ENCODE peak calls at places on chromosomes 7 and 10, in eight cellular contexts. One of them, this sample, is unnamed.

GRCh38 chr7:87139514-87139913 is 12.7 kb upstream of the DMTF1 start:
- DNase-seq in Caki2: no peak
- DNase-seq in T-helper 22 cell: no peak
- DNase-seq in WTC11: no peak
- DNase-seq in lung microvascular endothelial cell: no peak
- DNase-seq in activated effector memory CD4-positive, alpha-beta T cell treated with Interleukin-2 at 50 U/mL for 16 hours: no peak
- DNase-seq in stimulated activated CD4-positive, alpha-beta T cell treated with anti-CD3 and anti-CD28 coated beads, Interleukin-2, amount 100 ng/mL, for 48 hours: no peak
- DNase-seq in epithelial cell of esophagus: no peak
- DNase-seq in this sample: no peak

GRCh38 chr7:29332027-29332806 is 137.6 kb downstream of the CHN2 start:
- DNase-seq in Caki2: no peak
- DNase-seq in activated effector memory CD4-positive, alpha-beta T cell treated with Interleukin-2 at 50 U/mL for 16 hours: no peak
- DNase-seq in epithelial cell of esophagus: no peak
- DNase-seq in stimulated activated CD4-positive, alpha-beta T cell treated with anti-CD3 and anti-CD28 coated beads, Interleukin-2, amount 100 ng/mL, for 48 hours: no peak
- DNase-seq in T-helper 22 cell: no peak
- DNase-seq in lung microvascular endothelial cell: no peak
- DNase-seq in WTC11: no peak
- DNase-seq in this sample: no peak

GRCh38 chr7:134943785-134944400 is 42.4 kb upstream of the AGBL3 start:
- DNase-seq in lung microvascular endothelial cell: peak
- DNase-seq in stimulated activated CD4-positive, alpha-beta T cell treated with anti-CD3 and anti-CD28 coated beads, Interleukin-2, amount 100 ng/mL, for 48 hours: no peak
- DNase-seq in WTC11: no peak
- DNase-seq in T-helper 22 cell: no peak
- DNase-seq in epithelial cell of esophagus: peak
- DNase-seq in activated effector memory CD4-positive, alpha-beta T cell treated with Interleukin-2 at 50 U/mL for 16 hours: no peak
- DNase-seq in Caki2: peak
- DNase-seq in this sample: no peak

GRCh38 chr10:92965314-92965713 is 95.3 kb upstream of the CYP26C1 start:
- DNase-seq in lung microvascular endothelial cell: peak
- DNase-seq in epithelial cell of esophagus: peak
- DNase-seq in WTC11: no peak
- DNase-seq in T-helper 22 cell: no peak
- DNase-seq in stimulated activated CD4-positive, alpha-beta T cell treated with anti-CD3 and anti-CD28 coated beads, Interleukin-2, amount 100 ng/mL, for 48 hours: peak
- DNase-seq in Caki2: no peak
- DNase-seq in activated effector memory CD4-positive, alpha-beta T cell treated with Interleukin-2 at 50 U/mL for 16 hours: no peak
- DNase-seq in this sample: no peak

GRCh38 chr10:62024026-62024701 is 122.7 kb downstream of the ARID5B start:
- DNase-seq in T-helper 22 cell: no peak
- DNase-seq in WTC11: no peak
- DNase-seq in stimulated activated CD4-positive, alpha-beta T cell treated with anti-CD3 and anti-CD28 coated beads, Interleukin-2, amount 100 ng/mL, for 48 hours: no peak
- DNase-seq in epithelial cell of esophagus: no peak
- DNase-seq in Caki2: no peak
- DNase-seq in lung microvascular endothelial cell: no peak
- DNase-seq in activated effector memory CD4-positive, alpha-beta T cell treated with Interleukin-2 at 50 U/mL for 16 hours: no peak
- DNase-seq in this sample: no peak

GRCh38 chr10:73493781-73494180 is 2.0 kb downstream of the PPP3CB start:
- DNase-seq in lung microvascular endothelial cell: no peak
- DNase-seq in activated effector memory CD4-positive, alpha-beta T cell treated with Interleukin-2 at 50 U/mL for 16 hours: no peak
- DNase-seq in Caki2: peak
- DNase-seq in T-helper 22 cell: no peak
- DNase-seq in epithelial cell of esophagus: peak
- DNase-seq in WTC11: no peak
- DNase-seq in stimulated activated CD4-positive, alpha-beta T cell treated with anti-CD3 and anti-CD28 coated beads, Interleukin-2, amount 100 ng/mL, for 48 hours: no peak
- DNase-seq in this sample: no peak

GRCh38 chr7:8982338-8982994 is 549.1 kb downstream of the NXPH1 start:
- DNase-seq in Caki2: no peak
- DNase-seq in stimulated activated CD4-positive, alpha-beta T cell treated with anti-CD3 and anti-CD28 coated beads, Interleukin-2, amount 100 ng/mL, for 48 hours: no peak
- DNase-seq in lung microvascular endothelial cell: no peak
- DNase-seq in WTC11: no peak
- DNase-seq in T-helper 22 cell: no peak
- DNase-seq in epithelial cell of esophagus: no peak
- DNase-seq in activated effector memory CD4-positive, alpha-beta T cell treated with Interleukin-2 at 50 U/mL for 16 hours: no peak
- DNase-seq in this sample: no peak

GRCh38 chr7:67786021-67786420 is 789.4 kb downstream of the TYW1 start:
- DNase-seq in Caki2: no peak
- DNase-seq in T-helper 22 cell: no peak
- DNase-seq in stimulated activated CD4-positive, alpha-beta T cell treated with anti-CD3 and anti-CD28 coated beads, Interleukin-2, amount 100 ng/mL, for 48 hours: no peak
- DNase-seq in activated effector memory CD4-positive, alpha-beta T cell treated with Interleukin-2 at 50 U/mL for 16 hours: no peak
- DNase-seq in epithelial cell of esophagus: no peak
- DNase-seq in WTC11: no peak
- DNase-seq in lung microvascular endothelial cell: no peak
- DNase-seq in this sample: no peak

GRCh38 chr7:24882989-24883631 is 96.9 kb downstream of the OSBPL3 start:
- DNase-seq in activated effector memory CD4-positive, alpha-beta T cell treated with Interleukin-2 at 50 U/mL for 16 hours: no peak
- DNase-seq in lung microvascular endothelial cell: peak
- DNase-seq in WTC11: no peak
- DNase-seq in epithelial cell of esophagus: peak
- DNase-seq in stimulated activated CD4-positive, alpha-beta T cell treated with anti-CD3 and anti-CD28 coated beads, Interleukin-2, amount 100 ng/mL, for 48 hours: no peak
- DNase-seq in T-helper 22 cell: no peak
- DNase-seq in Caki2: no peak
- DNase-seq in this sample: peak

GRCh38 chr7:133539016-133539415 is 286.1 kb downstream of the EXOC4 start:
- DNase-seq in T-helper 22 cell: no peak
- DNase-seq in lung microvascular endothelial cell: no peak
- DNase-seq in WTC11: no peak
- DNase-seq in stimulated activated CD4-positive, alpha-beta T cell treated with anti-CD3 and anti-CD28 coated beads, Interleukin-2, amount 100 ng/mL, for 48 hours: no peak
- DNase-seq in epithelial cell of esophagus: no peak
- DNase-seq in Caki2: no peak
- DNase-seq in activated effector memory CD4-positive, alpha-beta T cell treated with Interleukin-2 at 50 U/mL for 16 hours: no peak
- DNase-seq in this sample: no peak

GRCh38 chr10:24622781-24623301 is 100.8 kb downstream of the ARHGAP21 start:
- DNase-seq in lung microvascular endothelial cell: no peak
- DNase-seq in Caki2: no peak
- DNase-seq in WTC11: no peak
- DNase-seq in stimulated activated CD4-positive, alpha-beta T cell treated with anti-CD3 and anti-CD28 coated beads, Interleukin-2, amount 100 ng/mL, for 48 hours: no peak
- DNase-seq in epithelial cell of esophagus: no peak
- DNase-seq in T-helper 22 cell: no peak
- DNase-seq in activated effector memory CD4-positive, alpha-beta T cell treated with Interleukin-2 at 50 U/mL for 16 hours: no peak
- DNase-seq in this sample: no peak

GRCh38 chr10:5291501-5292195 is 73.1 kb upstream of the UCN3 start:
- DNase-seq in Caki2: peak
- DNase-seq in activated effector memory CD4-positive, alpha-beta T cell treated with Interleukin-2 at 50 U/mL for 16 hours: peak
- DNase-seq in epithelial cell of esophagus: peak
- DNase-seq in WTC11: no peak
- DNase-seq in stimulated activated CD4-positive, alpha-beta T cell treated with anti-CD3 and anti-CD28 coated beads, Interleukin-2, amount 100 ng/mL, for 48 hours: no peak
- DNase-seq in T-helper 22 cell: peak
- DNase-seq in lung microvascular endothelial cell: peak
- DNase-seq in this sample: peak

GRCh38 chr7:157694389-157694665 is 357.5 kb downstream of the DNAJB6 start:
- DNase-seq in T-helper 22 cell: no peak
- DNase-seq in activated effector memory CD4-positive, alpha-beta T cell treated with Interleukin-2 at 50 U/mL for 16 hours: no peak
- DNase-seq in Caki2: no peak
- DNase-seq in WTC11: peak
- DNase-seq in lung microvascular endothelial cell: no peak
- DNase-seq in stimulated activated CD4-positive, alpha-beta T cell treated with anti-CD3 and anti-CD28 coated beads, Interleukin-2, amount 100 ng/mL, for 48 hours: no peak
- DNase-seq in epithelial cell of esophagus: no peak
- DNase-seq in this sample: no peak

GRCh38 chr7:99036531-99037175 is 107.3 kb downstream of the SMURF1 start:
- DNase-seq in WTC11: peak
- DNase-seq in stimulated activated CD4-positive, alpha-beta T cell treated with anti-CD3 and anti-CD28 coated beads, Interleukin-2, amount 100 ng/mL, for 48 hours: no peak
- DNase-seq in Caki2: peak
- DNase-seq in epithelial cell of esophagus: peak
- DNase-seq in activated effector memory CD4-positive, alpha-beta T cell treated with Interleukin-2 at 50 U/mL for 16 hours: no peak
- DNase-seq in lung microvascular endothelial cell: peak
- DNase-seq in T-helper 22 cell: no peak
- DNase-seq in this sample: no peak

GRCh38 chr10:8044908-8045727 is 9.4 kb upstream of the GATA3 start:
- DNase-seq in T-helper 22 cell: no peak
- DNase-seq in WTC11: no peak
- DNase-seq in Caki2: no peak
- DNase-seq in lung microvascular endothelial cell: no peak
- DNase-seq in activated effector memory CD4-positive, alpha-beta T cell treated with Interleukin-2 at 50 U/mL for 16 hours: no peak
- DNase-seq in epithelial cell of esophagus: no peak
- DNase-seq in stimulated activated CD4-positive, alpha-beta T cell treated with anti-CD3 and anti-CD28 coated beads, Interleukin-2, amount 100 ng/mL, for 48 hours: no peak
- DNase-seq in this sample: no peak

GRCh38 chr10:46020871-46021553 is 9.4 kb downstream of the NCOA4 start:
- DNase-seq in T-helper 22 cell: no peak
- DNase-seq in stimulated activated CD4-positive, alpha-beta T cell treated with anti-CD3 and anti-CD28 coated beads, Interleukin-2, amount 100 ng/mL, for 48 hours: no peak
- DNase-seq in lung microvascular endothelial cell: no peak
- DNase-seq in epithelial cell of esophagus: peak
- DNase-seq in WTC11: no peak
- DNase-seq in activated effector memory CD4-positive, alpha-beta T cell treated with Interleukin-2 at 50 U/mL for 16 hours: no peak
- DNase-seq in Caki2: no peak
- DNase-seq in this sample: no peak

GRCh38 chr10:110142965-110143364 is 64.4 kb upstream of the MXI1 start:
- DNase-seq in lung microvascular endothelial cell: no peak
- DNase-seq in T-helper 22 cell: no peak
- DNase-seq in stimulated activated CD4-positive, alpha-beta T cell treated with anti-CD3 and anti-CD28 coated beads, Interleukin-2, amount 100 ng/mL, for 48 hours: no peak
- DNase-seq in Caki2: no peak
- DNase-seq in WTC11: no peak
- DNase-seq in epithelial cell of esophagus: no peak
- DNase-seq in activated effector memory CD4-positive, alpha-beta T cell treated with Interleukin-2 at 50 U/mL for 16 hours: no peak
- DNase-seq in this sample: no peak

GRCh38 chr7:2237109-2237602 is 4.4 kb upstream of the MAD1L1 start:
- DNase-seq in stimulated activated CD4-positive, alpha-beta T cell treated with anti-CD3 and anti-CD28 coated beads, Interleukin-2, amount 100 ng/mL, for 48 hours: no peak
- DNase-seq in lung microvascular endothelial cell: no peak
- DNase-seq in T-helper 22 cell: no peak
- DNase-seq in activated effector memory CD4-positive, alpha-beta T cell treated with Interleukin-2 at 50 U/mL for 16 hours: no peak
- DNase-seq in Caki2: no peak
- DNase-seq in epithelial cell of esophagus: peak
- DNase-seq in WTC11: no peak
- DNase-seq in this sample: no peak

GRCh38 chr7:41122256-41122987 is 580.5 kb downstream of the INHBA start:
- DNase-seq in epithelial cell of esophagus: no peak
- DNase-seq in lung microvascular endothelial cell: no peak
- DNase-seq in WTC11: no peak
- DNase-seq in Caki2: no peak
- DNase-seq in activated effector memory CD4-positive, alpha-beta T cell treated with Interleukin-2 at 50 U/mL for 16 hours: no peak
- DNase-seq in T-helper 22 cell: no peak
- DNase-seq in stimulated activated CD4-positive, alpha-beta T cell treated with anti-CD3 and anti-CD28 coated beads, Interleukin-2, amount 100 ng/mL, for 48 hours: no peak
- DNase-seq in this sample: no peak

GRCh38 chr7:140640727-140641531 is at the start of gene DENND2A:
- DNase-seq in activated effector memory CD4-positive, alpha-beta T cell treated with Interleukin-2 at 50 U/mL for 16 hours: no peak
- DNase-seq in WTC11: peak
- DNase-seq in stimulated activated CD4-positive, alpha-beta T cell treated with anti-CD3 and anti-CD28 coated beads, Interleukin-2, amount 100 ng/mL, for 48 hours: no peak
- DNase-seq in lung microvascular endothelial cell: peak
- DNase-seq in Caki2: no peak
- DNase-seq in epithelial cell of esophagus: no peak
- DNase-seq in T-helper 22 cell: no peak
- DNase-seq in this sample: no peak

GRCh38 chr7:100547872-100548271 is 8.9 kb downstream of the AGFG2 start:
- DNase-seq in activated effector memory CD4-positive, alpha-beta T cell treated with Interleukin-2 at 50 U/mL for 16 hours: no peak
- DNase-seq in stimulated activated CD4-positive, alpha-beta T cell treated with anti-CD3 and anti-CD28 coated beads, Interleukin-2, amount 100 ng/mL, for 48 hours: no peak
- DNase-seq in WTC11: no peak
- DNase-seq in epithelial cell of esophagus: no peak
- DNase-seq in T-helper 22 cell: no peak
- DNase-seq in Caki2: no peak
- DNase-seq in lung microvascular endothelial cell: peak
- DNase-seq in this sample: no peak

GRCh38 chr10:74244097-74244685 is 93.2 kb downstream of the ADK start:
- DNase-seq in T-helper 22 cell: no peak
- DNase-seq in activated effector memory CD4-positive, alpha-beta T cell treated with Interleukin-2 at 50 U/mL for 16 hours: no peak
- DNase-seq in WTC11: no peak
- DNase-seq in Caki2: no peak
- DNase-seq in lung microvascular endothelial cell: peak
- DNase-seq in stimulated activated CD4-positive, alpha-beta T cell treated with anti-CD3 and anti-CD28 coated beads, Interleukin-2, amount 100 ng/mL, for 48 hours: no peak
- DNase-seq in epithelial cell of esophagus: peak
- DNase-seq in this sample: no peak

GRCh38 chr7:143369678-143370651 is 7.5 kb upstream of the FAM131B start:
- DNase-seq in WTC11: peak
- DNase-seq in T-helper 22 cell: no peak
- DNase-seq in Caki2: no peak
- DNase-seq in stimulated activated CD4-positive, alpha-beta T cell treated with anti-CD3 and anti-CD28 coated beads, Interleukin-2, amount 100 ng/mL, for 48 hours: no peak
- DNase-seq in activated effector memory CD4-positive, alpha-beta T cell treated with Interleukin-2 at 50 U/mL for 16 hours: no peak
- DNase-seq in epithelial cell of esophagus: no peak
- DNase-seq in lung microvascular endothelial cell: no peak
- DNase-seq in this sample: no peak

GRCh38 chr10:3295501-3296005 is 123.0 kb upstream of the PITRM1 start:
- DNase-seq in epithelial cell of esophagus: no peak
- DNase-seq in T-helper 22 cell: no peak
- DNase-seq in stimulated activated CD4-positive, alpha-beta T cell treated with anti-CD3 and anti-CD28 coated beads, Interleukin-2, amount 100 ng/mL, for 48 hours: no peak
- DNase-seq in Caki2: no peak
- DNase-seq in WTC11: no peak
- DNase-seq in activated effector memory CD4-positive, alpha-beta T cell treated with Interleukin-2 at 50 U/mL for 16 hours: no peak
- DNase-seq in lung microvascular endothelial cell: peak
- DNase-seq in this sample: no peak

GRCh38 chr10:44413416-44413815 is 28.5 kb upstream of the CXCL12 start:
- DNase-seq in T-helper 22 cell: no peak
- DNase-seq in WTC11: no peak
- DNase-seq in stimulated activated CD4-positive, alpha-beta T cell treated with anti-CD3 and anti-CD28 coated beads, Interleukin-2, amount 100 ng/mL, for 48 hours: no peak
- DNase-seq in lung microvascular endothelial cell: no peak
- DNase-seq in epithelial cell of esophagus: no peak
- DNase-seq in Caki2: no peak
- DNase-seq in activated effector memory CD4-positive, alpha-beta T cell treated with Interleukin-2 at 50 U/mL for 16 hours: no peak
- DNase-seq in this sample: no peak

GRCh38 chr7:148722340-148723165 is 23.9 kb downstream of the CUL1 start:
- DNase-seq in activated effector memory CD4-positive, alpha-beta T cell treated with Interleukin-2 at 50 U/mL for 16 hours: no peak
- DNase-seq in WTC11: no peak
- DNase-seq in epithelial cell of esophagus: no peak
- DNase-seq in lung microvascular endothelial cell: peak
- DNase-seq in stimulated activated CD4-positive, alpha-beta T cell treated with anti-CD3 and anti-CD28 coated beads, Interleukin-2, amount 100 ng/mL, for 48 hours: no peak
- DNase-seq in Caki2: no peak
- DNase-seq in T-helper 22 cell: no peak
- DNase-seq in this sample: no peak

GRCh38 chr7:4245135-4245865 is 436.8 kb upstream of the FOXK1 start:
- DNase-seq in T-helper 22 cell: no peak
- DNase-seq in WTC11: no peak
- DNase-seq in epithelial cell of esophagus: no peak
- DNase-seq in stimulated activated CD4-positive, alpha-beta T cell treated with anti-CD3 and anti-CD28 coated beads, Interleukin-2, amount 100 ng/mL, for 48 hours: no peak
- DNase-seq in lung microvascular endothelial cell: no peak
- DNase-seq in Caki2: no peak
- DNase-seq in activated effector memory CD4-positive, alpha-beta T cell treated with Interleukin-2 at 50 U/mL for 16 hours: no peak
- DNase-seq in this sample: no peak

GRCh38 chr7:39746162-39746782 is 122.9 kb downstream of the RALA start:
- DNase-seq in stimulated activated CD4-positive, alpha-beta T cell treated with anti-CD3 and anti-CD28 coated beads, Interleukin-2, amount 100 ng/mL, for 48 hours: peak
- DNase-seq in lung microvascular endothelial cell: peak
- DNase-seq in activated effector memory CD4-positive, alpha-beta T cell treated with Interleukin-2 at 50 U/mL for 16 hours: peak
- DNase-seq in epithelial cell of esophagus: peak
- DNase-seq in Caki2: peak
- DNase-seq in WTC11: peak
- DNase-seq in T-helper 22 cell: peak
- DNase-seq in this sample: peak

This sample was measured in T-helper 2 cell treated with Interferon-gamma antibody and Interleukin-4, amounts not matched to agents 5 μg/mL and 100 μg/mL, for 36 hours.